ENCODE peak calls at places on chromosome 17, in seven cellular contexts. S, F, V, W, N, L and X are unnamed samples.

GRCh38 chr17:35811759-35812158 is 2.5 kb downstream of the TAF15 start:
- DNase-seq in S (no peak), F (no peak), V (no peak), W (no peak), N (no peak), L (no peak), X (no peak)

GRCh38 chr17:36085710-36086268 is 4.2 kb downstream of the CCL3 start:
- DNase-seq in S (no peak), F (no peak), V (no peak), W (no peak), N (no peak), L (no peak), X (no peak)

GRCh38 chr17:65988451-65988850 is 203.5 kb downstream of the CEP112 start:
- DNase-seq in S (no peak), F (no peak), V (no peak), W (no peak), N (no peak), L (no peak), X (no peak)

GRCh38 chr17:82861393-82861775 is 21.6 kb upstream of the ZNF750 start:
- DNase-seq in S (no peak), F (no peak), V (no peak), W (no peak), N (no peak), L (no peak), X (no peak)

GRCh38 chr17:38663125-38663751 is 11.5 kb downstream of the EPOP start:
- DNase-seq in S (peak; percentile 29), F (peak; percentile 39), V (no peak), W (peak; percentile 74), N (no peak), L (peak; percentile 46), X (peak; percentile 73)

GRCh38 chr17:77145635-77146632 is 5.2 kb downstream of the SEC14L1 start:
- DNase-seq in S (peak; percentile 76), F (peak; percentile 74), V (no peak), W (peak; percentile 73), N (no peak), L (peak; percentile 60), X (peak; percentile 97)

GRCh38 chr17:49890077-49890821 is 42.4 kb upstream of the TAC4 start:
- DNase-seq in S (no peak), F (peak; percentile 22), V (no peak), W (no peak), N (no peak), L (peak; percentile 39), X (no peak)

GRCh38 chr17:4900231-4901107 is 1.1 kb downstream of the C17orf107 start:
- DNase-seq in S (no peak), F (no peak), V (no peak), W (no peak), N (peak; percentile 55), L (no peak), X (peak; percentile 18)

GRCh38 chr17:10776372-10776771 is 27.5 kb downstream of the TMEM238L start:
- DNase-seq in S (no peak), F (no peak), V (no peak), W (no peak), N (no peak), L (no peak), X (peak; percentile 59)

GRCh38 chr17:78817123-78817522 is 23.5 kb downstream of the USP36 start:
- DNase-seq in S (no peak), F (no peak), V (no peak), W (no peak), N (peak; percentile 80), L (no peak), X (no peak)

GRCh38 chr17:42560246-42560645 is 1.7 kb upstream of the COASY start:
- DNase-seq in S (no peak), F (no peak), V (no peak), W (no peak), N (no peak), L (no peak), X (no peak)

GRCh38 chr17:57586099-57586702 is 158.9 kb downstream of the CCDC182 start:
- DNase-seq in S (no peak), F (no peak), V (no peak), W (no peak), N (no peak), L (no peak), X (no peak)

GRCh38 chr17:79667121-79667715 is 56.4 kb upstream of the RBFOX3 start:
- DNase-seq in S (no peak), F (no peak), V (no peak), W (no peak), N (no peak), L (peak; percentile 5), X (no peak)

GRCh38 chr17:65529761-65530157 is 31.7 kb downstream of the AXIN2 start:
- DNase-seq in S (no peak), F (no peak), V (no peak), W (no peak), N (no peak), L (no peak), X (no peak)

GRCh38 chr17:1485748-1486376 is 6.6 kb downstream of the MYO1C start:
- DNase-seq in S (peak; percentile 60), F (peak; percentile 83), V (no peak), W (no peak), N (peak; percentile 63), L (peak; percentile 80), X (peak; percentile 61)

GRCh38 chr17:42405963-42406495 is 17.0 kb downstream of the CAVIN1 start:
- DNase-seq in S (peak; percentile 59), F (peak; percentile 83), V (no peak), W (peak; percentile 83), N (peak; percentile 63), L (peak; percentile 88), X (peak; percentile 88)

GRCh38 chr17:66753126-66753920 is 81.6 kb upstream of the CACNG5 start:
- DNase-seq in S (no peak), F (no peak), V (no peak), W (no peak), N (no peak), L (no peak), X (peak; percentile 41)

GRCh38 chr17:48048321-48049140 is at the start of gene NFE2L1:
- DNase-seq in S (peak; percentile 90), F (peak; percentile 94), V (peak; percentile 74), W (peak; percentile 64), N (no peak), L (peak; percentile 94), X (peak; percentile 93)

GRCh38 chr17:75512946-75513666 is 2.2 kb downstream of the CASKIN2 start:
- DNase-seq in S (peak; percentile 50), F (no peak), V (no peak), W (no peak), N (no peak), L (no peak), X (no peak)

GRCh38 chr17:75834279-75834920 is 9.8 kb downstream of the UNC13D start:
- DNase-seq in S (no peak), F (no peak), V (no peak), W (no peak), N (no peak), L (no peak), X (no peak)

GRCh38 chr17:7356779-7357178 is 1.8 kb downstream of the TMEM95 start:
- DNase-seq in S (no peak), F (no peak), V (no peak), W (no peak), N (no peak), L (no peak), X (no peak)

GRCh38 chr17:27339836-27340550 is 46.1 kb downstream of the WSB1 start:
- DNase-seq in S (no peak), F (no peak), V (no peak), W (no peak), N (no peak), L (no peak), X (no peak)

GRCh38 chr17:82740906-82741759 is 5.7 kb downstream of the FN3K start:
- DNase-seq in S (no peak), F (no peak), V (no peak), W (no peak), N (no peak), L (no peak), X (no peak)

GRCh38 chr17:16288860-16289571 is 64.3 kb downstream of the CENPV start:
- DNase-seq in S (peak; percentile 53), F (no peak), V (no peak), W (no peak), N (no peak), L (no peak), X (no peak)
- H3K27ac ChIP-seq in S (no peak overlapping the region), F (no peak overlapping the region), V (peak overlapping the region; percentile 99), W (peak overlapping the region; percentile 80), N (no peak overlapping the region), L (no peak overlapping the region), X (no peak overlapping the region)

GRCh38 chr17:18117533-18117932 is 9.0 kb downstream of the MYO15A start:
- DNase-seq in S (no peak), F (no peak), V (no peak), W (no peak), N (no peak), L (no peak), X (no peak)
- H3K27ac ChIP-seq in S (no peak overlapping the region), F (no peak overlapping the region), V (no peak overlapping the region), W (no peak overlapping the region), N (no peak overlapping the region), L (no peak overlapping the region), X (no peak overlapping the region)

GRCh38 chr17:39782980-39783379 is 45.2 kb downstream of the GRB7 start:
- DNase-seq in S (no peak), F (no peak), V (no peak), W (no peak), N (no peak), L (no peak), X (no peak)
- H3K27ac ChIP-seq in S (no peak overlapping the region), F (no peak overlapping the region), V (no peak overlapping the region), W (no peak overlapping the region), N (no peak overlapping the region), L (no peak overlapping the region), X (no peak overlapping the region)

GRCh38 chr17:81154961-81155360 is 10.3 kb upstream of the PVALEF start:
- DNase-seq in S (no peak), F (no peak), V (no peak), W (no peak), N (no peak), L (no peak), X (no peak)

GRCh38 chr17:81151039-81151677 is 14.1 kb upstream of the PVALEF start:
- DNase-seq in S (no peak), F (no peak), V (no peak), W (no peak), N (no peak), L (no peak), X (no peak)

GRCh38 chr17:81153340-81153803 is 11.9 kb upstream of the PVALEF start:
- DNase-seq in S (peak; percentile 49), F (peak; percentile 49), V (no peak), W (peak; percentile 84), N (peak; percentile 13), L (no peak), X (no peak)

GRCh38 chr17:81150379-81151038 is 14.8 kb upstream of the PVALEF start:
- DNase-seq in S (no peak), F (no peak), V (no peak), W (no peak), N (no peak), L (peak; percentile 38), X (no peak)

GRCh38 chr17:81152288-81152848 is 12.9 kb upstream of the PVALEF start:
- DNase-seq in S (no peak), F (no peak), V (no peak), W (no peak), N (no peak), L (no peak), X (no peak)
- H3K27ac ChIP-seq in S (no peak overlapping the region), F (no peak overlapping the region), V (no peak overlapping the region), W (peak overlapping the region; percentile 98), N (no peak overlapping the region), L (no peak overlapping the region), X (no peak overlapping the region)